ENCODE peak calls at places on chromosomes 6 and 20, in four cellular contexts. S, J, I and M are unnamed samples.

GRCh38 chr6:21091411-21091810 is 502.1 kb upstream of the SOX4 start:
- DNase-seq in J (no peak), I (no peak), S (no peak), M (no peak)

GRCh38 chr20:48791666-48792071 is 36.1 kb downstream of the PREX1 start:
- DNase-seq in I (no peak), S (no peak), J (no peak), M (no peak)

GRCh38 chr20:40953856-40954255 is 74.8 kb upstream of the TOP1 start:
- DNase-seq in J (peak; percentile 41), I (no peak), S (no peak), M (no peak)

GRCh38 chr6:157878039-157878438 is 55.0 kb downstream of the SNX9 start:
- DNase-seq in S (no peak), I (no peak), J (no peak), M (no peak)

GRCh38 chr6:36120979-36121706 is 9.2 kb upstream of the MAPK13 start:
- DNase-seq in S (peak; percentile 37), J (no peak), I (no peak), M (peak; percentile 20)

GRCh38 chr6:24766685-24767462 is 7.9 kb upstream of the GMNN start:
- DNase-seq in S (no peak), J (peak; percentile 20), I (peak; percentile 17), M (no peak)

GRCh38 chr6:30091577-30092381 is 16.2 kb upstream of the RNF39 start:
- DNase-seq in J (peak; percentile 24), S (no peak), I (no peak), M (no peak)

GRCh38 chr20:36860811-36861624 is 14.9 kb upstream of the TLDC2 start:
- DNase-seq in J (no peak), I (no peak), S (no peak), M (no peak)

GRCh38 chr6:2977799-2978558 is 6.6 kb upstream of the SERPINB6 start:
- DNase-seq in I (no peak), S (no peak), J (no peak), M (no peak)

GRCh38 chr20:38043512-38044300 is 10.2 kb downstream of the RPRD1B start:
- DNase-seq in S (no peak), I (no peak), J (peak; percentile 36), M (no peak)

GRCh38 chr6:38459291-38459690 is 180.4 kb downstream of the BTBD9 start:
- DNase-seq in S (no peak), I (no peak), J (no peak), M (no peak)

GRCh38 chr20:21511850-21512633 is 1.8 kb downstream of the NKX2-2 start:
- DNase-seq in I (no peak), S (no peak), J (no peak), M (no peak)

GRCh38 chr6:112801681-112802080 is 454.6 kb downstream of the RFPL4B start:
- DNase-seq in I (no peak), S (no peak), J (no peak), M (no peak)

GRCh38 chr20:56361888-56362287 is 3.1 kb downstream of the FAM210B start:
- DNase-seq in S (no peak), J (no peak), I (no peak), M (no peak)

GRCh38 chr20:24149881-24150307 is 161.3 kb upstream of the GGTLC1 start:
- DNase-seq in J (no peak), I (peak; percentile 11), S (no peak), M (no peak)

GRCh38 chr20:56163806-56164205 is 84.7 kb upstream of the MC3R start:
- DNase-seq in J (no peak), I (peak; percentile 22), S (no peak), M (no peak)

GRCh38 chr6:128266946-128267345 is 253.5 kb downstream of the PTPRK start:
- DNase-seq in J (no peak), I (no peak), S (no peak), M (no peak)

GRCh38 chr20:61438285-61438684 is 186.2 kb downstream of the CDH4 start:
- DNase-seq in S (no peak), J (no peak), I (no peak), M (no peak)

GRCh38 chr6:127477648-127478047 is 18.5 kb upstream of the KIAA0408 start:
- DNase-seq in I (no peak), S (no peak), J (no peak), M (no peak)

GRCh38 chr6:133730881-133731280 is 158.0 kb upstream of the TCF21 start:
- DNase-seq in S (no peak), I (peak; percentile 68), J (no peak), M (no peak)

GRCh38 chr6:53894086-53894485 is 99.3 kb downstream of the LRRC1 start:
- DNase-seq in S (no peak), J (no peak), I (peak; percentile 70), M (no peak)

GRCh38 chr20:48384147-48384818 is 443.5 kb downstream of the PREX1 start:
- DNase-seq in I (no peak), J (no peak), S (no peak), M (no peak)

GRCh38 chr6:3023663-3024483 is 24.2 kb downstream of the NQO2 start:
- DNase-seq in J (peak; percentile 81), S (peak; percentile 81), I (no peak), M (peak; percentile 70)

GRCh38 chr20:4490595-4491280 is 231.0 kb upstream of the PRND start:
- DNase-seq in S (no peak), I (no peak), J (no peak), M (no peak)

GRCh38 chr6:106630366-106630765 is 988 bp downstream of the QRSL1 start:
- DNase-seq in S (no peak), J (no peak), I (no peak), M (no peak)